ENCODE peak calls at places on chromosomes 2 and 18, in eight cellular contexts. E, Q, A, L, S, V, F and H are unnamed samples.

GRCh38 chr2:117057021-117057420 is 757.5 kb upstream of the DDX18 start:
- DNase-seq in E (no peak), Q (no peak), A (no peak), L (no peak), S (no peak), V (no peak), F (no peak), H (no peak)

GRCh38 chr2:230898661-230899091 is 26.4 kb downstream of the GPR55 start:
- DNase-seq in E (no peak), Q (no peak), A (no peak), L (no peak), S (peak; percentile 5), V (no peak), F (no peak), H (no peak)

GRCh38 chr18:48662021-48662661 is 123.3 kb downstream of the CTIF start:
- DNase-seq in E (no peak), Q (peak; percentile 49), A (no peak), L (peak; percentile 76), S (no peak), V (peak; percentile 25), F (no peak), H (no peak)

GRCh38 chr18:10230072-10230471 is 224.4 kb upstream of the APCDD1 start:
- DNase-seq in E (no peak), Q (peak; percentile 97), A (peak; percentile 44), L (peak; percentile 53), S (no peak), V (peak; percentile 94), F (no peak), H (no peak)

GRCh38 chr2:8694737-8695136 is 12.9 kb downstream of the ID2 start:
- DNase-seq in E (no peak), Q (peak; percentile 75), A (no peak), L (no peak), S (no peak), V (no peak), F (no peak), H (no peak)

GRCh38 chr2:16351541-16351940 is 314.1 kb downstream of the CYRIA start:
- DNase-seq in E (no peak), Q (no peak), A (no peak), L (no peak), S (no peak), V (no peak), F (no peak), H (no peak)

GRCh38 chr2:204608261-204608660 is 63.0 kb downstream of the PARD3B start:
- DNase-seq in E (no peak), Q (no peak), A (no peak), L (no peak), S (no peak), V (peak; percentile 57), F (no peak), H (no peak)

GRCh38 chr2:221731432-221731831 is 159.3 kb upstream of the EPHA4 start:
- DNase-seq in E (no peak), Q (no peak), A (no peak), L (no peak), S (no peak), V (no peak), F (no peak), H (no peak)

GRCh38 chr2:197707316-197708213 is 2.4 kb downstream of the MARS2 start:
- DNase-seq in E (no peak), Q (peak; percentile 52), A (peak; percentile 24), L (peak; percentile 67), S (no peak), V (peak; percentile 65), F (no peak), H (no peak)

GRCh38 chr18:8063733-8064132 is 496.6 kb downstream of the PTPRM start:
- DNase-seq in E (no peak), Q (no peak), A (no peak), L (no peak), S (no peak), V (no peak), F (no peak), H (no peak)

GRCh38 chr18:12256946-12257345 is 2.8 kb downstream of the CIDEA start:
- DNase-seq in E (no peak), Q (no peak), A (no peak), L (peak; percentile 16), S (no peak), V (no peak), F (no peak), H (no peak)

GRCh38 chr2:85273732-85274731 is 53.8 kb downstream of the TGOLN2 start:
- DNase-seq in E (no peak), Q (peak; percentile 76), A (no peak), L (no peak), S (peak; percentile 26), V (peak; percentile 57), F (no peak), H (no peak)

GRCh38 chr2:112799291-112799975 is 15.1 kb upstream of the IL1A start:
- DNase-seq in E (no peak), Q (no peak), A (no peak), L (peak; percentile 78), S (no peak), V (no peak), F (no peak), H (no peak)

GRCh38 chr2:26722328-26722727 is 29.8 kb downstream of the KCNK3 start:
- DNase-seq in E (no peak), Q (no peak), A (no peak), L (no peak), S (no peak), V (no peak), F (no peak), H (no peak)

GRCh38 chr2:222052934-222053367 is 245.8 kb downstream of the PAX3 start:
- DNase-seq in E (no peak), Q (no peak), A (peak; percentile 22), L (peak; percentile 15), S (peak; percentile 9), V (no peak), F (no peak), H (no peak)

GRCh38 chr2:106115250-106115649 is 78.9 kb downstream of the UXS1 start:
- DNase-seq in E (no peak), Q (peak; percentile 80), A (peak; percentile 86), L (peak; percentile 36), S (no peak), V (peak; percentile 77), F (no peak), H (no peak)

GRCh38 chr2:37326285-37326684 is 1.7 kb upstream of the PRKD3 start:
- DNase-seq in E (no peak), Q (peak; percentile 84), A (no peak), L (no peak), S (no peak), V (peak; percentile 82), F (no peak), H (no peak)

GRCh38 chr2:31236433-31237205 is 2.7 kb downstream of the EHD3 start:
- DNase-seq in E (no peak), Q (no peak), A (no peak), L (no peak), S (no peak), V (no peak), F (no peak), H (no peak)

GRCh38 chr2:152376968-152377367 is 42.0 kb downstream of the FMNL2 start:
- DNase-seq in E (no peak), Q (no peak), A (no peak), L (no peak), S (no peak), V (no peak), F (no peak), H (no peak)

GRCh38 chr18:10518595-10519273 is 7.1 kb upstream of the NAPG start:
- DNase-seq in E (no peak), Q (peak; percentile 51), A (no peak), L (peak; percentile 44), S (peak; percentile 27), V (peak; percentile 28), F (no peak), H (no peak)

GRCh38 chr2:32136097-32136496 is 29.6 kb upstream of the SLC30A6 start:
- DNase-seq in E (no peak), Q (no peak), A (no peak), L (no peak), S (no peak), V (peak; percentile 41), F (no peak), H (no peak)

GRCh38 chr2:210577263-210578071 is 21.1 kb downstream of the CPS1 start:
- DNase-seq in E (no peak), Q (peak; percentile 47), A (peak; percentile 33), L (peak; percentile 51), S (no peak), V (peak; percentile 57), F (peak; percentile 9), H (no peak)

GRCh38 chr18:48786621-48787522 is 163.9 kb downstream of the SMAD7 start:
- DNase-seq in E (no peak), Q (no peak), A (no peak), L (no peak), S (no peak), V (no peak), F (no peak), H (no peak)

GRCh38 chr2:145752091-145752806 is 1232.3 kb upstream of the ZEB2 start:
- DNase-seq in E (no peak), Q (peak; percentile 97), A (peak; percentile 50), L (peak; percentile 52), S (no peak), V (peak; percentile 78), F (no peak), H (no peak)

GRCh38 chr2:26532301-26533250 is 54.7 kb upstream of the OTOF start:
- DNase-seq in E (no peak), Q (no peak), A (no peak), L (no peak), S (peak; percentile 4), V (no peak), F (no peak), H (no peak)

GRCh38 chr2:74045454-74045853 is 60.7 kb downstream of the TET3 start:
- DNase-seq in E (no peak), Q (no peak), A (no peak), L (no peak), S (no peak), V (peak; percentile 26), F (no peak), H (no peak)

GRCh38 chr2:120516323-120517314 is 170.7 kb downstream of the INHBB start:
- DNase-seq in E (no peak), Q (no peak), A (no peak), L (no peak), S (no peak), V (no peak), F (no peak), H (no peak)

GRCh38 chr2:180472133-180472532 is 465.0 kb upstream of the CWC22 start:
- DNase-seq in E (no peak), Q (no peak), A (no peak), L (no peak), S (no peak), V (no peak), F (no peak), H (no peak)

GRCh38 chr2:27212626-27213471 is 781 bp upstream of the SLC5A6 start:
- DNase-seq in E (peak; percentile 66), Q (peak; percentile 46), A (no peak), L (no peak), S (no peak), V (peak; percentile 30), F (no peak), H (no peak)

GRCh38 chr18:68314403-68314802 is 400.5 kb downstream of the TMX3 start:
- DNase-seq in E (no peak), Q (peak; percentile 84), A (no peak), L (no peak), S (no peak), V (peak; percentile 26), F (no peak), H (no peak)